ENCODE peak calls at places on chromosomes 11 and 22, in eight cellular contexts. A, X, Q, H, Z, N, I and T are unnamed samples.
A peak's percentile ranks its signal among the peaks of the same experiment; 100 is the strongest.

GRCh38 chr11:109426442-109426841 is 4.5 kb downstream of the C11orf87 start:
- DNase-seq in H (no peak), Q (peak; percentile 2), N (no peak), A (no peak), Z (no peak), I (no peak), X (no peak), T (no peak)

GRCh38 chr11:117932426-117932825 is 3.2 kb upstream of the TMPRSS13 start:
- DNase-seq in H (no peak), Z (no peak), N (no peak), A (peak; percentile 54), I (no peak), X (no peak), Q (no peak), T (peak; percentile 55)

GRCh38 chr11:65851083-65851579 is 6.8 kb downstream of the CFL1 start:
- DNase-seq in X (peak; percentile 53), I (no peak), Z (no peak), Q (peak; percentile 72), N (no peak), A (no peak), H (no peak), T (no peak)

GRCh38 chr11:128506999-128507591 is 80.3 kb downstream of the ETS1 start:
- DNase-seq in X (no peak), Z (peak; percentile 91), N (peak; percentile 69), Q (peak; percentile 86), I (no peak), A (peak; percentile 96), H (peak; percentile 61), T (peak; percentile 91)

GRCh38 chr11:75264971-75265370 is 24.4 kb downstream of the TPBGL start:
- DNase-seq in N (no peak), Z (peak; percentile 24), I (no peak), Q (no peak), X (no peak), H (peak; percentile 49), A (peak; percentile 58), T (peak; percentile 36)

GRCh38 chr11:82701847-82702520 is 31.7 kb downstream of the FAM181B start:
- DNase-seq in X (peak; percentile 61), I (no peak), N (no peak), H (no peak), Q (peak; percentile 19), Z (no peak), A (no peak), T (no peak)

GRCh38 chr22:43449831-43450225 is 38.0 kb downstream of the MPPED1 start:
- DNase-seq in H (no peak), X (no peak), A (no peak), Q (no peak), Z (no peak), N (no peak), I (no peak), T (no peak)

GRCh38 chr22:19761500-19762314 is 1.1 kb downstream of the TBX1 start:
- DNase-seq in Z (no peak), Q (no peak), I (no peak), N (no peak), X (peak; percentile 70), H (no peak), A (no peak), T (no peak)

GRCh38 chr11:36510567-36511020 is 522 bp upstream of the TRAF6 start:
- DNase-seq in Q (no peak), I (no peak), H (no peak), X (no peak), Z (no peak), N (no peak), A (no peak), T (no peak)

GRCh38 chr11:78595431-78596130 is 20.9 kb upstream of the NARS2 start:
- DNase-seq in A (no peak), N (no peak), H (no peak), I (no peak), X (no peak), Z (no peak), Q (no peak), T (no peak)

GRCh38 chr11:28228196-28228595 is 120.0 kb downstream of the METTL15 start:
- DNase-seq in N (no peak), I (no peak), A (no peak), X (no peak), H (no peak), Q (no peak), Z (no peak), T (no peak)

GRCh38 chr22:34102633-34103032 is 182.4 kb upstream of the LARGE1 start:
- DNase-seq in X (no peak), N (no peak), Q (no peak), H (no peak), A (no peak), Z (no peak), I (no peak), T (no peak)

GRCh38 chr22:30538280-30538679 is 8.3 kb downstream of the SEC14L6 start:
- DNase-seq in I (no peak), X (no peak), H (no peak), Q (no peak), A (no peak), Z (no peak), N (no peak), T (no peak)

GRCh38 chr22:46070722-46071450 is 79.4 kb upstream of the PPARA start:
- DNase-seq in N (no peak), Z (peak; percentile 76), I (no peak), A (peak; percentile 81), Q (peak; percentile 63), H (peak; percentile 76), X (no peak), T (peak; percentile 79)

GRCh38 chr11:102452461-102453285 is at the start of gene TMEM123:
- DNase-seq in X (peak; percentile 83), A (peak; percentile 92), N (peak; percentile 78), H (peak; percentile 92), Q (peak; percentile 56), I (peak; percentile 87), Z (peak; percentile 76), T (peak; percentile 87)

GRCh38 chr11:72930011-72930410 is 115.8 kb downstream of the ATG16L2 start:
- DNase-seq in I (no peak), N (no peak), Z (no peak), X (no peak), Q (no peak), H (no peak), A (no peak), T (no peak)

GRCh38 chr11:46299425-46300067 is 22.1 kb downstream of the CREB3L1 start:
- DNase-seq in Q (peak; percentile 48), A (no peak), X (no peak), N (no peak), Z (no peak), I (no peak), H (no peak), T (no peak)

GRCh38 chr22:33381531-33382406 is 323.6 kb upstream of the SYN3 start:
- DNase-seq in Z (no peak), I (no peak), N (no peak), X (no peak), A (no peak), Q (peak; percentile 88), H (no peak), T (no peak)

GRCh38 chr11:79439430-79439892 is 1.4 kb downstream of the TENM4 start:
- DNase-seq in N (no peak), H (no peak), X (no peak), Q (no peak), I (no peak), Z (no peak), A (no peak), T (no peak)

GRCh38 chr11:43998308-43998707 is 49.5 kb upstream of the ACCSL start:
- DNase-seq in N (no peak), X (no peak), A (peak; percentile 6), Q (no peak), I (no peak), Z (no peak), H (no peak), T (no peak)

GRCh38 chr11:130070109-130070828 is 575 bp downstream of the APLP2 start:
- DNase-seq in N (peak; percentile 28), A (peak; percentile 77), Z (peak; percentile 46), Q (no peak), I (peak; percentile 44), H (peak; percentile 74), X (peak; percentile 66), T (peak; percentile 70)

GRCh38 chr11:11351042-11351586 is 1.9 kb downstream of the CSNK2A3 start:
- DNase-seq in Z (no peak), Q (no peak), A (no peak), X (no peak), H (no peak), N (no peak), I (no peak), T (no peak)

GRCh38 chr11:122167100-122167499 is 51.1 kb upstream of the BLID start:
- DNase-seq in Q (no peak), I (no peak), A (no peak), H (no peak), X (no peak), Z (no peak), N (no peak), T (no peak)
- H3K27ac ChIP-seq in Q (peak overlapping the region; percentile 64), I (no peak overlapping the region), A (no peak overlapping the region), H (no peak overlapping the region), X (no peak overlapping the region), Z (no peak overlapping the region), N (no peak overlapping the region), T (no peak overlapping the region)

DNA sequence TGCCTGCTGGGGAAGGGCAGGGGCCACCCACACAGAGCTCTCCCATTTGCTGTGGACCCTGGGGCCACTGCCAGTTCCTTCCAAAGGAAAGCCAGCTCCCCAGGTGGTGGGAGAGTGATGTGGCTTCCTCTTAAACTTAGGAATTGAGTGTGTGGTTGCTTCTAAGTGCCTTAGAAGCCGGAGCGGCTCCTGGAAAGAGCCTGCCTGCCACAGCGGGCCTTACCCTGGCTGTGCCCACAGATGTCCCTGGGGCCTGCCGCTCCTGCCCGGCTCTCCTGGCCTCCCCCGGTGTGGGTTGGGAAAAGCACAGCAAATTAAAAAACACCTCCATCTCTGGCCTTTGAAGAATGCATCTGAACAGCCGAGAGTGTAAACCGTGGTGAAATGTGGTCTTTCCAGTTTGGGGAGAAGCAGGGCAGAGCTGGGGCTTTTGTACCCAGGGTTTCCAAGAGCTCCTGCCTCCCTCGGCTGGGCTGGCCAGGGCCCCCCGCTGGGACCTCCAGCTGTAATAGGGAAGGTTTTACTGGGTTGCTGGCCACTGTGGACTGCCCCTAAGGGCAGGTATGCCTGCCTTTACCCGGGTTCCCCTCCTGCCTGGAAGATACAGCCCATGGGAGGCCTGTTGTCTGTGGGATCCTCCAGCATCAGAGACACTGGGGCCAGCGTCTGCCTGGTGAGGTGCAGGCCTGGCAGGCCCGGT is 30.2 kb downstream of the LRP5 start:
- DNase-seq in H (no peak), Z (no peak), I (no peak), Q (no peak), N (peak; percentile 78), X (no peak), A (no peak), T (no peak)
- TF ChIP-seq POLR2A in H (no peak), Z (no peak), I (no peak), Q (no peak), N (peak; percentile 12), X (no peak), A (no peak), T (no peak)

DNA sequence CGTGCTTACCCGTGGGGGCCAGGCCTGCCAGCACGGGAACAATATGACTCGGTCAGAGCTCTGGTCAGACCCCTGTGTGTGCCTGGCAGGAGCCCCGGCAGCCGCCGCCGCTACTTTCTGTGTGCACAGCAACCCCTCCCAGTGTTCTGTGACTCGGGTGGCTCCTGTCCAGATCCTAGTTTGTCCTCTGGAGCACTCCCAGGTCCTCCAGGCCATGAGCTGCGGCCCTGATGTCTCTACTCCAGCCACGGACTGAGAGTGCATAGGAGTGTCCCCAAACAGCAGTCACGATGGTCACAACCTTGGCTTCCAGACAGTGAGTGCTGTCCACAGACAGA is 3.2 kb downstream of the NDUFS8 start:
- DNase-seq in X (no peak), N (no peak), A (no peak), H (peak; percentile 87), Z (peak; percentile 86), Q (no peak), I (no peak), T (no peak)
- H3K4me1 ChIP-seq in X (peaks cover 69% of the 10 kb centered on the region), N (peaks cover 25% of the 10 kb centered on the region), A (peaks cover 45% of the 10 kb centered on the region), H (no peaks in the 10 kb centered on the region), Z (peaks cover 58% of the 10 kb centered on the region), Q (peaks cover 50% of the 10 kb centered on the region), I (peaks cover 11% of the 10 kb centered on the region), T (peaks cover 67% of the 10 kb centered on the region)

GRCh38 chr11:61869636-61870428 is 21.5 kb downstream of the FADS3 start:
- DNase-seq in Q (no peak), N (no peak), I (no peak), X (peak; percentile 94), Z (no peak), H (no peak), A (no peak), T (no peak)
- H3K27ac ChIP-seq in Q (no peak overlapping the region), N (no peak overlapping the region), I (no peak overlapping the region), X (peak overlapping the region; percentile 85), Z (peak overlapping the region; percentile 39), H (no peak overlapping the region), A (no peak overlapping the region), T (no peak overlapping the region)